ENCODE peak calls at places on chromosomes 3 and 15, in seven cellular contexts. W, B, H, I, V, L and U are unnamed samples.
A peak's percentile ranks its signal among the peaks of the same experiment; 100 is the strongest.

GRCh38 chr3:181739628-181740027 is 27.9 kb downstream of the SOX2 start:
- DNase-seq in W (no peak), B (peak; percentile 77), H (no peak), I (no peak), V (no peak), L (no peak), U (no peak)

GRCh38 chr3:101813817-101814440 is 34.9 kb downstream of the NXPE3 start:
- DNase-seq in W (peak; percentile 22), B (peak; percentile 7), H (no peak), I (peak; percentile 40), V (peak; percentile 13), L (no peak), U (no peak)

GRCh38 chr15:68704496-68705021 is 116.1 kb downstream of the ANP32A start:
- DNase-seq in W (no peak), B (no peak), H (no peak), I (no peak), V (peak; percentile 67), L (no peak), U (no peak)

GRCh38 chr15:88378259-88378658 is 88.9 kb downstream of the MRPL46 start:
- DNase-seq in W (no peak), B (no peak), H (no peak), I (no peak), V (no peak), L (no peak), U (no peak)

GRCh38 chr3:197394464-197395321 is 96.3 kb upstream of the DLG1 start:
- DNase-seq in W (no peak), B (peak; percentile 78), H (peak; percentile 92), I (no peak), V (peak; percentile 70), L (no peak), U (peak; percentile 96)

GRCh38 chr3:69012111-69012835 is 1.2 kb downstream of the EOGT start:
- DNase-seq in W (no peak), B (no peak), H (no peak), I (peak; percentile 67), V (no peak), L (no peak), U (no peak)

GRCh38 chr3:139906441-139906840 is 28.5 kb upstream of the CLSTN2 start:
- DNase-seq in W (peak; percentile 14), B (peak; percentile 40), H (peak; percentile 18), I (no peak), V (peak; percentile 9), L (no peak), U (no peak)

GRCh38 chr3:46861293-46861995 is 1.8 kb downstream of the MYL3 start:
- DNase-seq in W (no peak), B (no peak), H (no peak), I (no peak), V (peak; percentile 28), L (no peak), U (no peak)

GRCh38 chr15:57881972-57882371 is 175.5 kb downstream of the POLR2M start:
- DNase-seq in W (no peak), B (no peak), H (no peak), I (no peak), V (no peak), L (no peak), U (no peak)

GRCh38 chr15:56917652-56918045 is 795 bp upstream of the TCF12 start:
- DNase-seq in W (no peak), B (no peak), H (no peak), I (no peak), V (peak; percentile 53), L (no peak), U (no peak)

GRCh38 chr3:127411083-127411727 is 123.4 kb upstream of the PRR20G start:
- DNase-seq in W (no peak), B (no peak), H (no peak), I (no peak), V (peak; percentile 74), L (no peak), U (no peak)

GRCh38 chr3:177478170-177478859 is 281.0 kb upstream of the TBL1XR1 start:
- DNase-seq in W (peak; percentile 83), B (peak; percentile 56), H (peak; percentile 95), I (no peak), V (no peak), L (no peak), U (no peak)

GRCh38 chr3:54756330-54756731 is 171.5 kb downstream of the LRTM1 start:
- DNase-seq in W (no peak), B (no peak), H (no peak), I (no peak), V (no peak), L (no peak), U (no peak)

GRCh38 chr3:36557021-36557707 is 176.9 kb downstream of the STAC start:
- DNase-seq in W (no peak), B (no peak), H (no peak), I (no peak), V (no peak), L (no peak), U (no peak)

GRCh38 chr15:88219623-88220022 is 36.9 kb downstream of the NTRK3 start:
- DNase-seq in W (no peak), B (no peak), H (no peak), I (no peak), V (no peak), L (no peak), U (no peak)

GRCh38 chr3:115518100-115518852 is 105.0 kb upstream of the GAP43 start:
- DNase-seq in W (peak; percentile 14), B (peak; percentile 19), H (peak; percentile 8), I (peak; percentile 59), V (no peak), L (no peak), U (no peak)

GRCh38 chr15:63277044-63277892 is at the start of gene APH1B:
- DNase-seq in W (peak; percentile 83), B (no peak), H (no peak), I (peak; percentile 89), V (peak; percentile 89), L (peak; percentile 76), U (no peak)

GRCh38 chr3:12444582-12445468 is 39.5 kb upstream of the TSEN2 start:
- DNase-seq in W (peak; percentile 44), B (peak; percentile 88), H (peak; percentile 12), I (peak; percentile 40), V (no peak), L (no peak), U (no peak)

GRCh38 chr3:126212629-126213375 is 32.4 kb upstream of the ALDH1L1 start:
- DNase-seq in W (peak; percentile 51), B (no peak), H (no peak), I (peak; percentile 88), V (no peak), L (no peak), U (no peak)

GRCh38 chr3:193996641-193997089 is 139.3 kb upstream of the HES1 start:
- DNase-seq in W (no peak), B (no peak), H (no peak), I (peak; percentile 37), V (no peak), L (no peak), U (no peak)

GRCh38 chr15:36798789-36799188 is 219.4 kb downstream of the CDIN1 start:
- DNase-seq in W (no peak), B (no peak), H (no peak), I (no peak), V (no peak), L (no peak), U (no peak)

GRCh38 chr3:131728898-131729297 is 226.1 kb upstream of the MRPL3 start:
- DNase-seq in W (peak; percentile 11), B (no peak), H (no peak), I (no peak), V (no peak), L (no peak), U (no peak)

GRCh38 chr3:172713316-172713715 is 2.4 kb upstream of the NCEH1 start:
- DNase-seq in W (no peak), B (no peak), H (no peak), I (no peak), V (no peak), L (no peak), U (no peak)
- TF ChIP-seq REST in W (no peak), B (no peak), H (no peak), I (no peak), V (no peak), L (no peak), U (no peak)

DNA sequence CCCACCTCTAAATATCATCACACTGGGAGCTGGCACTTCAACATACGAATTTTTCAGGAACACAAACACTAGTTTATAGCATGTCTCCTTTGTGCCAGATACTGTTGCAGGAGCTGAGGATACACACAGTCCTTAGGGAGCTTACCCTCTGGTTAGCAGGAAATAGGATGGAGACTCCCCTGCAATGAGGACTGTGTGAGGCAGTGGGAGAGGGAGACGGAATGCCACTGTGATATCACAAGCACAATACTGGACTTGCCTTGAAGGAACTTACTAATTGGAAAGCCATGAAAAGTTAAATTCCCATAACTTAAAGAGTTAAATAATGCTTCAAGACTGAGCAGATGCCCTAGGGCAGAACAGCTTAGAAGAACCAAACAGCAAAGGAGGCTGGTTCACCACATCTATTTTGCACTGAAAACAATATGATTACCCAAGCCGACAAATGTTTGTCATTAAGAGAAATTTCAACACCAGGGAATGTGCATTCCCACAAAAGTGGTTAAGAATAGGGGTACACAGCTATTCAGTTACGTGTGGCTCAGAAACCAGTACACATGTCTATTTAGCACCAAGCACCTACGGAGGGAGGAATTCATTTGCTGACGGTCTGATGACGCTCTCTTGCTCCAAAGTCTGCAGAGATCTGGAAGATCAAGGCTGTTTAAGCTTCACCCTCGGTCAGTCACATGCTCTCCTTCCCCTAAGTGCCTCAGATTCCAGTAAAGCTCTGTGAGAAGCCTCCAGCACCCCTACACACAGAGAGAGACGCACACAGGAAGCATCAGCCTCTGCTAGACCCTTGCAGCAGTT is 5.2 kb downstream of the TBC1D2B start:
- DNase-seq in W (no peak), B (no peak), H (no peak), I (no peak), V (no peak), L (no peak), U (no peak)
- TF ChIP-seq CTCF in W (no peak), B (no peak), H (no peak), I (no peak), V (no peak), L (no peak), U (no peak)

DNA sequence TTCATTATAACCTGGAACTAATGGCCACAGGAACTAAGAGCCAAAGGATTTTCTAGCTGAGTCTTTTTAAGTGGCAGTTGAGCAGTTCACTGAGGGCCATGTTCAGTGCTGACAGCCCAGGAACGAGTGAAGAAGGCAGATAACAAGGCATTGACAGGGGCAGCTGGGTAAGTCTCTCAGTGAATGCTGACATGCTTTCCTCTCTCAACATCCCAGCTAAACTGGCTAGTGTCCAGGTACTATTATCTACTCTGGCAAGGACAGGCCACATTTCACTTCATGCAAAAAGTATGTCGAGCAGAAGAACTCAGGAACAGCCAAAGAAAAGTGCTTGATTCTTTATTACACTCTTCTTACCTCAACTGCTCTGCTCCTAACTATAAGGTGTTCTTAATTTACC is 515.9 kb downstream of the NLGN1 start:
- DNase-seq in W (no peak), B (no peak), H (no peak), I (no peak), V (peak; percentile 41), L (no peak), U (no peak)
- TF ChIP-seq REST in W (no peak), B (no peak), H (no peak), I (no peak), V (no peak), L (no peak), U (no peak)

DNA sequence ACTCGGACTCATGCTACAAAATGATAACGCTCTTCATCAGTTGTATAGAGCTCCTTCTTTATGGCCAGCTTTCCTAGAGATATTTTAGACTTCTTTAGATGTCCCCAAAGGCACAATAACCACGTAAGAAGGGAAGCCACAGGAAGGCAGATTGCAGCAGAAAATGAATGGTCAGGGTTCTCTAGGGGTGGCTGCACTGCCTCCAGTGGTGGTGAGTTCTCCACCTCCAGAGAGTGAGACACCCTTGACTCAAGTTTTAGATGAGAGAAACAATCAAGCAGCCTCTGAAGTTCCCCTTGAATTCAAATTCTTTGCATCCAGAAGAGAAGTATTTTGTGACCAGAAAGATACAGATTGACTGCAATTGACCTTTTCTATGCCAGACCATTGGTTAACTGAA is 191.5 kb downstream of the TP63 start:
- DNase-seq in W (no peak), B (no peak), H (no peak), I (peak; percentile 28), V (no peak), L (no peak), U (no peak)
- TF ChIP-seq CTCF in W (no peak), B (no peak), H (peak; percentile 28), I (peak; percentile 22), V (no peak), L (no peak), U (no peak)